ENCODE peak calls at places on chromosomes 7 and 10, in five cellular contexts. B is heart right ventricle, G is pancreas, E is mammary epithelial cell, P is suprapubic skin. N is an unnamed sample. For H3K4me1, the result is how much of the 10 kb centered on the place peaks cover.

GRCh38 chr10:79454259-79454658 is 8.8 kb upstream of the ZCCHC24 start:
- DNase-seq in B (no peak), G (no peak), E (peak), P (no peak), N (peak)

GRCh38 chr10:127006453-127006852 is 101.2 kb downstream of the DOCK1 start:
- DNase-seq in B (no peak), G (no peak), E (no peak), P (no peak), N (no peak)

GRCh38 chr7:114309729-114310128 is 104.9 kb upstream of the FOXP2 start:
- DNase-seq in B (no peak), G (no peak), E (no peak), P (no peak), N (no peak)

GRCh38 chr10:114634607-114634974 is 23.5 kb downstream of the ABLIM1 start:
- DNase-seq in B (peak), G (peak), E (peak), P (no peak), N (peak)

GRCh38 chr7:53383131-53383530 is 347.7 kb downstream of the POM121L12 start:
- DNase-seq in B (no peak), G (no peak), E (peak), P (no peak), N (peak)

GRCh38 chr7:43669286-43670081 is 59.8 kb downstream of the COA1 start:
- DNase-seq in B (no peak), G (no peak), E (no peak), P (no peak), N (peak)

GRCh38 chr10:120735773-120736371 is 115.3 kb upstream of the WDR11 start:
- DNase-seq in B (no peak), G (no peak), E (peak), P (no peak), N (no peak)

GRCh38 chr7:30143748-30144251 is 9.0 kb downstream of the MTURN start:
- DNase-seq in B (no peak), G (no peak), E (peak), P (no peak), N (peak)

GRCh38 chr10:49170632-49171325 is 17.4 kb downstream of the TMEM273 start:
- DNase-seq in B (peak), G (no peak), E (no peak), P (no peak), N (no peak)

GRCh38 chr10:86180861-86181260 is 185.7 kb downstream of the GRID1 start:
- DNase-seq in B (no peak), G (no peak), E (no peak), P (peak), N (no peak)

GRCh38 chr7:10116511-10116910 is 857.2 kb upstream of the PHF14 start:
- DNase-seq in B (no peak), G (no peak), E (no peak), P (no peak), N (no peak)

GRCh38 chr10:127888526-127889312 is 4.0 kb downstream of the CLRN3 start:
- DNase-seq in B (no peak), G (no peak), E (no peak), P (no peak), N (no peak)

GRCh38 chr7:116591202-116592040 is 66.6 kb downstream of the CAV1 start:
- DNase-seq in B (no peak), G (no peak), E (peak), P (no peak), N (no peak)

GRCh38 chr7:140304071-140304799 is 94.1 kb downstream of the SLC37A3 start:
- DNase-seq in B (no peak), G (no peak), E (peak), P (no peak), N (no peak)

GRCh38 chr7:22361795-22362194 is 4.8 kb upstream of the RAPGEF5 start:
- DNase-seq in B (no peak), G (peak), E (peak), P (no peak), N (no peak)

GRCh38 chr10:29630205-29631048 is 4.3 kb downstream of the SVIL start:
- DNase-seq in B (no peak), G (no peak), E (peak), P (no peak), N (no peak)

GRCh38 chr7:1458676-1459511 is at the start of gene MICALL2:
- DNase-seq in B (peak), G (peak), E (peak), P (no peak), N (peak)

GRCh38 chr10:103254538-103255325 is 9.0 kb downstream of the RPEL1 start:
- DNase-seq in B (no peak), G (no peak), E (peak), P (no peak), N (no peak)

GRCh38 chr10:72261323-72262018 is 12.3 kb upstream of the DDIT4 start:
- DNase-seq in B (no peak), G (no peak), E (peak), P (no peak), N (no peak)
- H3K4me1 ChIP-seq in B (under half), G (under half), E (half or more), P (half or more), N (under half)

DNA sequence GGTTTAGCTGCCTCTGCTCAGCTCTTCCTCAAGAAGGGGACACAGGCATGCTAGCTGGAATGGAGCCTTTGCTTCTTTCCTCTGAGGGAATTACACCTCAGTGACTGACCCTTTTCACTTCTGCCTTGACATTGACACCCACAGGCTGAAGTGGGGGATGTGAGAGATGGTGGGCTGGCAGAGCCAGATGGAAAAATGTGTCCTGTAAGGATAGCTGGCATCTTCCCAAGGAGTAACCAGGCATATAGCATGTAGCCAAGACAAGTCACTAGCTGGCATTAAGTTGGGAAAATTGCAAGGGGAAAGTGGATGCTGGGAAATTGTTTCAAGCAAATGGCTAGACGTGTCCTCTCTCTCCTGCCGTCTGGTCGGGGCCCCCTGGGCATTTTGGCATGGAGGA is 19.9 kb downstream of the STMP1 start:
- DNase-seq in B (no peak), G (no peak), E (no peak), P (no peak), N (no peak)
- H3K4me1 ChIP-seq in B (under half), G (under half), E (half or more), P (under half), N (under half)

DNA sequence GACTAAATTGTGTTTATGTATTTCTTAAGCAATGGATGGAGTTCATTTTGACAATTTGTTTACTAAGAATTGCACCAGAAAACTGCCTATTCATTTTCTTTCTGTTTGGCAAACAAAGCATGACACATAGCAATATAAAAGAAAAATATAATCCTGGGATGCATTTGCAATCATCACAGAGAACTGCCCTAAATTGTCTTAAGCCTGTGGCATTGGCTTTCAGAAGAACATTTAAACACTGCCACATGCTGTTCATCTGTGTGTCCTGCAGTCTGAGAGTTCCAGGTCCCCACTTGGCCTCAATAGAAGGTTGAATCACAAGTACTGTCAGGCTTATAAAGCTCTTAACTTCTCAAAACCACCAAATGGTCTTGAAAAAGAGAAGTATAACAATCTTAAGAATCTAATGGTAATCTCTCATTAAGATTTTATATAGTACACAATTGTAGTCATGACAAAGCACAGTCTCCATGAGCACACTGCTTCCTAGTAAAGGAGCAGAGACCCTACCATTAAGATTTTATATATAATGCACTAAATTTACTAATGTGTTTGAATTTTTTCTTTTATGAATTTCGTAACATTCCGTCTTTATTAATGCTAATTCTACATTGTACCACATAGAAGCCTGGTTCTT is 29.9 kb downstream of the RNLS start:
- DNase-seq in B (peak), G (no peak), E (peak), P (no peak), N (peak)
- H3K4me1 ChIP-seq in B (under half), G (under half), E (under half), P (under half), N (under half)

DNA sequence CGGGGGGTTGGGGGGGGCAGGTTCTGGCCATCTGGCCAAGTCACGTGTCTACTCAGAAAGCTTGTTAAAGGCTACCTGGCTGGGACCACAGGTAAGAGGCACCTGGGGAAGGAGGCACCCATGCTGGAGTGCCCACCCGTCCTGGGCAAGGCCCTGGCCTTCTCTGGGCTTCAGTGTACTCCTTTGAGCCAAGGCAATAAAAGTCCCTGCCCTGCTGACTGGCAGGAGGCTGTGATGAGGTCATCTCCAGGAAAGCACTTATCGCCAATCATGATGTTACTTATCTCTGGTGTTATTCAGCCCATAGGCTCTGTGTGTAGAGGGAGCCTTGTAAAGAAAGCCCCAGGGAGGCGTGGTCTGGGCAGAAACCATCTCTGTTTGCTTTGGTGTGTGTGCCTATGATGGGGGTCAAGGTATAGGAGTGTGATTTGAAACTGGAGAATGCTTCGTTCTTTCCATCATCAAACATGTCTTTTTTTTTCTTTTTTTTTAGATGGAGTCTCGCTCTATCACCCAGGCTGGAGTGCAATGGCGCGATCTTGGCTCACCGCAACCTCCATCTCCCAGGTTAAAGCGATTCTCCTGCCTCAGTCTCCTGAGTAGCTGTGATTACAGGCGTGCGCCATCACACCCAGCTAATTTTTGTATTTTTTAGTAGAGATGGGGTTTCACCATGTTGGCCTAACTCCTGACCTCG is 2.5 kb upstream of the CLDN4 start:
- DNase-seq in B (no peak), G (peak), E (peak), P (no peak), N (peak)
- H3K4me1 ChIP-seq in B (under half), G (half or more), E (half or more), P (half or more), N (under half)

GRCh38 chr10:125148021-125148439 is 12.3 kb downstream of the CTBP2 start:
- DNase-seq in B (no peak), G (peak), E (no peak), P (no peak), N (no peak)
- H3K4me1 ChIP-seq in B (half or more), G (half or more), E (half or more), P (half or more), N (half or more)

GRCh38 chr7:55130554-55131198 is 111.9 kb downstream of the EGFR start:
- DNase-seq in B (peak), G (no peak), E (peak), P (no peak), N (peak)
- H3K4me1 ChIP-seq in B (half or more), G (under half), E (half or more), P (half or more), N (half or more)

N was measured in astrocyte.